ENCODE peak calls at places on chromosomes 2 and 18, in nine cellular contexts. F, T, J, B, K, M, U, O and C are unnamed samples.

GRCh38 chr2:9975805-9976447 is 24.4 kb downstream of the GRHL1 start:
- DNase-seq in F (peak; percentile 71), T (peak; percentile 92), J (peak; percentile 46), B (peak; percentile 28), K (no peak), M (peak; percentile 89), U (no peak), O (peak; percentile 96), C (no peak)

GRCh38 chr2:74952575-74952974 is 5.9 kb upstream of the POLE4 start:
- DNase-seq in F (no peak), T (no peak), J (no peak), B (no peak), K (no peak), M (peak; percentile 34), U (no peak), O (no peak), C (no peak)

GRCh38 chr2:45816273-45816672 is 164.8 kb downstream of the PRKCE start:
- DNase-seq in F (no peak), T (no peak), J (peak; percentile 40), B (no peak), K (no peak), M (peak; percentile 22), U (no peak), O (peak; percentile 73), C (no peak)

GRCh38 chr2:99562516-99562915 is 72.7 kb upstream of the REV1 start:
- DNase-seq in F (no peak), T (no peak), J (no peak), B (no peak), K (no peak), M (no peak), U (no peak), O (no peak), C (no peak)

GRCh38 chr2:39772812-39773152 is 6.3 kb downstream of the THUMPD2 start:
- DNase-seq in F (no peak), T (no peak), J (no peak), B (no peak), K (no peak), M (no peak), U (no peak), O (no peak), C (no peak)

GRCh38 chr2:85748948-85749875 is 4.6 kb upstream of the ATOH8 start:
- DNase-seq in F (no peak), T (no peak), J (peak; percentile 66), B (no peak), K (no peak), M (no peak), U (no peak), O (no peak), C (no peak)

GRCh38 chr2:237214281-237214680 is 128.6 kb downstream of the COPS8 start:
- DNase-seq in F (no peak), T (no peak), J (no peak), B (no peak), K (no peak), M (no peak), U (no peak), O (no peak), C (no peak)

GRCh38 chr2:10395893-10396292 is 52.2 kb downstream of the ODC1 start:
- DNase-seq in F (no peak), T (no peak), J (no peak), B (no peak), K (no peak), M (no peak), U (peak; percentile 81), O (no peak), C (no peak)

GRCh38 chr18:44849361-44849760 is 168.7 kb downstream of the SETBP1 start:
- DNase-seq in F (no peak), T (no peak), J (no peak), B (no peak), K (no peak), M (no peak), U (no peak), O (no peak), C (no peak)

GRCh38 chr2:29663266-29663665 is 258.1 kb downstream of the ALK start:
- DNase-seq in F (no peak), T (no peak), J (no peak), B (no peak), K (no peak), M (peak; percentile 65), U (no peak), O (peak; percentile 28), C (no peak)

GRCh38 chr2:181106229-181106628 is 125.8 kb downstream of the UBE2E3 start:
- DNase-seq in F (no peak), T (no peak), J (no peak), B (no peak), K (peak; percentile 13), M (no peak), U (no peak), O (peak; percentile 6), C (no peak)

GRCh38 chr2:166373951-166374350 is 1.8 kb downstream of the SCN9A start:
- DNase-seq in F (peak; percentile 33), T (no peak), J (no peak), B (no peak), K (no peak), M (peak; percentile 80), U (no peak), O (peak; percentile 72), C (no peak)

GRCh38 chr2:47488870-47489584 is 86.1 kb downstream of the MSH2 start:
- DNase-seq in F (peak; percentile 65), T (peak; percentile 32), J (no peak), B (no peak), K (no peak), M (peak; percentile 74), U (no peak), O (peak; percentile 86), C (no peak)

GRCh38 chr2:66537001-66537400 is 102.1 kb downstream of the MEIS1 start:
- DNase-seq in F (no peak), T (no peak), J (no peak), B (no peak), K (peak; percentile 77), M (no peak), U (no peak), O (no peak), C (no peak)

GRCh38 chr2:66532972-66533868 is 98.3 kb downstream of the MEIS1 start:
- DNase-seq in F (no peak), T (no peak), J (no peak), B (no peak), K (no peak), M (no peak), U (no peak), O (no peak), C (no peak)

GRCh38 chr2:66534461-66534860 is 99.5 kb downstream of the MEIS1 start:
- DNase-seq in F (no peak), T (no peak), J (no peak), B (no peak), K (no peak), M (no peak), U (no peak), O (no peak), C (no peak)

GRCh38 chr2:66536290-66536673 is 101.4 kb downstream of the MEIS1 start:
- DNase-seq in F (no peak), T (no peak), J (no peak), B (no peak), K (no peak), M (no peak), U (no peak), O (no peak), C (no peak)

DNA sequence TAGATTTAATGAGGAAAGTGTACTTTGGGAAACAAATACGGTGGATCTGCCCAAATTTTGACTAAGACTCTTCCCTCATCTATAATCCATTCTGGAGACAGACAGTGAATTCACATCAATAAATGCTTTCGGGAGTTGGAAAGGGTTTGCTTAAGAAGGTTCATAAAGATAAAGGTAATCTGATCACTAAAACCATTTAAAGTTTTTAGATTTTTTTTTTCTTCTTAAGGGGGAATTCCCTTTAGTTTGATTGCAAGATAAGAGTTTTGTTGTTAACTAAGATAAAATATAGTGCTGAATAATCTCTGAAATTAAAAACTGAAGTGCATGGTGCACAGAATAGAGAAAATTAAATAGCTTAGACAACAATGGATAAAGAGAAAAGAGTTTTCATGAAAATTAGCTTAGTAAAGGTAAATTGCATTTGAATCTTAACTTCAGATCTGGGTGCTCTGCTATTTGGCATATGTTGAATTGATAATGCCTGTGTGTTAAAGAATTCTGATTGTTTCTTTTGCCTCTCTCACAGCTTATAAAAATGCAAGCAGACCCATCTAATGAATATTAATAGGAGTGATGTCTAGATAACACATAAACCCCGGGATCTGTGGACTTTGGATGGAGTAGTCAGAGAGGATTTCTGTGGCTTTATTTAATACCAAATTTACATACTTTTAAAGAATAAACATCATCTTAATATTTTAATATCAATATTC is 100.8 kb downstream of the MEIS1 start:
- DNase-seq in F (no peak), T (no peak), J (no peak), B (no peak), K (no peak), M (no peak), U (no peak), O (no peak), C (no peak)
- H3K4me3 ChIP-seq in F (no peak overlapping the region), T (no peak overlapping the region), J (no peak overlapping the region), B (no peak overlapping the region), K (no peak overlapping the region), M (no peak overlapping the region), U (no peak overlapping the region), O (no peak overlapping the region), C (no peak overlapping the region)

GRCh38 chr2:160222546-160223281 is 22.6 kb upstream of the ITGB6 start:
- DNase-seq in F (no peak), T (no peak), J (no peak), B (peak; percentile 29), K (no peak), M (no peak), U (no peak), O (no peak), C (no peak)
- H3K27ac ChIP-seq in F (no peak overlapping the region), T (no peak overlapping the region), J (peak overlapping the region; percentile 77), B (peak overlapping the region; percentile 77), K (no peak overlapping the region), M (peak overlapping the region; percentile 97), U (peak overlapping the region; percentile 82), O (no peak overlapping the region), C (peak overlapping the region; percentile 86)

DNA sequence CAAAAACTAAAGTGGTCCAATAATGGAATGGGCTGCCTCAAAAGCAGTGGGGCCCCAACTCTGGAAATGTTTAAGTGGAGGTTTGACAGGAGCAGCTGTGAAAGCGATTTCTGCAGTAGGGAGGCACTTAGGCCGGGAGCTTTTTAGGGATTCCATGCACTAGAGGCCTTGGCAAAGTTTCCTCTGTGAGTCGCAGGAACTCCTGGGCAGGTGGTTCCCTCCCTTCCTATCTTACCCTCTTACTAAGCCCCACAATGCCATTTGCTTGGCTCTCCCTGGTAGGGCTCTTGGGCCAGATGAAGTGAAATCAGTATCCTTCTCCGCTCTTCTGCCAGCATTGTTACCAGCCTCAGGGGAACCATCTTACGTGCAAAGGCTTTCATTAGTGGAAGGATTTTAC is 34.2 kb upstream of the C18orf32 start:
- DNase-seq in F (no peak), T (peak; percentile 32), J (no peak), B (no peak), K (peak; percentile 76), M (no peak), U (no peak), O (no peak), C (no peak)
- TF ChIP-seq CTCF in F (no peak), T (no peak), J (no peak), B (no peak), K (no peak), M (no peak), U (no peak), O (no peak), C (no peak)

DNA sequence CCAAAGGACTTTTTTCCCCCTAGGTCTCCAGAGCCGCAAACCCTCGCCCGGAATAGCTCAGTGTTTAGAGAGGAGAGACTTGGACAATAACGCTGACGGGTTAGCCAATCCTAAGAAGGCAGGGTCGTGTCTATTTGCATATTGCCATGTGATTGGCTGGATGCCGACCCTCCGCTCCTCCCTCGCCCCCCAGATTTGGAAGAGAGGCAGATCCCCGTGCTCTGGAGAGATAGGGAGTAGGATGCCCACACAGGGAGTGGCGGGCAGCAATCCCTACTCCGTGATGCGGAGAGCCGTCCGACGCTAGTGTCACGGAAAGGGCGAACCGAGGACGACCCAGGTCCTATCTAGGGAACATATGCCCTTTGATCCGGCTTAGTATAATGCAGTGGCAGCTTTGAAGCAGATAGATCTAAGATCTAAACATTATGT is 1.4 kb downstream of the WNT6 start:
- DNase-seq in F (peak; percentile 43), T (peak; percentile 81), J (peak; percentile 79), B (no peak), K (peak; percentile 97), M (no peak), U (no peak), O (peak; percentile 23), C (peak; percentile 67)
- H3K4me3 ChIP-seq in F (no peak overlapping the region), T (peak overlapping the region; percentile 44), J (peak overlapping the region; percentile 1), B (no peak overlapping the region), K (peak overlapping the region; percentile 46), M (peak overlapping the region; percentile 64), U (peak overlapping the region; percentile 11), O (no peak overlapping the region), C (peak overlapping the region; percentile 65)